ENCODE peak calls at places on chromosome 5, in four cellular contexts. X, Q, D and P are unnamed samples.
A peak's percentile ranks its signal among the peaks of the same experiment; 100 is the strongest.

GRCh38 chr5:321233-321725 is at the start of gene AHRR:
- DNase-seq in X (peak; percentile 66), Q (no peak), D (no peak), P (peak; percentile 55)

GRCh38 chr5:151054713-151055112 is 26.1 kb downstream of the TNIP1 start:
- DNase-seq in X (peak; percentile 61), Q (no peak), D (no peak), P (no peak)

GRCh38 chr5:133635051-133635450 is 22.7 kb upstream of the FSTL4 start:
- DNase-seq in X (no peak), Q (no peak), D (no peak), P (peak; percentile 6)

GRCh38 chr5:74026310-74026709 is 400.3 kb downstream of the ARHGEF28 start:
- DNase-seq in X (no peak), Q (no peak), D (no peak), P (no peak)

GRCh38 chr5:1481999-1482381 is 36.8 kb upstream of the SLC6A3 start:
- DNase-seq in X (no peak), Q (no peak), D (no peak), P (no peak)

GRCh38 chr5:90546216-90546837 is 12.3 kb upstream of the ADGRV1 start:
- DNase-seq in X (no peak), Q (no peak), D (no peak), P (no peak)

GRCh38 chr5:82222597-82223574 is 55.3 kb downstream of the RPS23 start:
- DNase-seq in X (no peak), Q (no peak), D (no peak), P (no peak)

GRCh38 chr5:121288781-121289180 is 562.9 kb upstream of the FTMT start:
- DNase-seq in X (no peak), Q (no peak), D (no peak), P (no peak)

GRCh38 chr5:116455061-116455460 is 119.6 kb downstream of the SEMA6A start:
- DNase-seq in X (no peak), Q (no peak), D (no peak), P (no peak)

GRCh38 chr5:21419383-21419782 is 1431.4 kb upstream of the CDH18 start:
- DNase-seq in X (no peak), Q (no peak), D (no peak), P (no peak)

GRCh38 chr5:150989695-150990094 is 30.7 kb upstream of the GPX3 start:
- DNase-seq in X (no peak), Q (no peak), D (no peak), P (no peak)

GRCh38 chr5:54909911-54910870 is 75.2 kb downstream of the ESM1 start:
- DNase-seq in X (no peak), Q (no peak), D (no peak), P (peak; percentile 63)

GRCh38 chr5:178293400-178293799 is 60.8 kb upstream of the PHYKPL start:
- DNase-seq in X (no peak), Q (no peak), D (peak; percentile 42), P (no peak)

GRCh38 chr5:43359738-43360137 is 46.5 kb upstream of the HMGCS1 start:
- DNase-seq in X (no peak), Q (no peak), D (no peak), P (no peak)

GRCh38 chr5:169216864-169217263 is 84.1 kb downstream of the SLIT3 start:
- DNase-seq in X (no peak), Q (no peak), D (no peak), P (no peak)

GRCh38 chr5:79151933-79152671 is 40.5 kb downstream of the BHMT start:
- DNase-seq in X (no peak), Q (no peak), D (no peak), P (no peak)

GRCh38 chr5:83450183-83450839 is 21.2 kb upstream of the VCAN start:
- DNase-seq in X (no peak), Q (no peak), D (no peak), P (no peak)

GRCh38 chr5:142215915-142216681 is 107.5 kb downstream of the NDFIP1 start:
- DNase-seq in X (peak; percentile 23), Q (no peak), D (peak; percentile 92), P (peak; percentile 97)

GRCh38 chr5:38208782-38209378 is 49.5 kb upstream of the EGFLAM start:
- DNase-seq in X (no peak), Q (no peak), D (no peak), P (peak; percentile 19)

GRCh38 chr5:14595189-14595588 is 13.6 kb downstream of the OTULINL start:
- DNase-seq in X (no peak), Q (peak; percentile 37), D (no peak), P (no peak)

GRCh38 chr5:156361451-156362109 is 34.6 kb downstream of the SGCD start:
- DNase-seq in X (no peak), Q (no peak), D (no peak), P (peak; percentile 33)

GRCh38 chr5:140875085-140876065 is at the start of gene PCDHA12:
- DNase-seq in X (no peak), Q (no peak), D (no peak), P (no peak)

GRCh38 chr5:34447424-34447823 is 208.7 kb upstream of the RAI14 start:
- DNase-seq in X (no peak), Q (no peak), D (no peak), P (no peak)

GRCh38 chr5:58077387-58077786 is 382.5 kb downstream of the PLK2 start:
- DNase-seq in X (no peak), Q (no peak), D (no peak), P (no peak)